ENCODE peak calls at places on chromosome 1, in six cellular contexts. G is fibroblast of lung, P is OCI-LY7, H is hepatic stellate cell, R is sigmoid colon, O is GM03348. C is an unnamed sample.

GRCh38 chr1:109887271-109887670 is 23.4 kb upstream of the CSF1 start:
- DNase-seq in G (no peak), P (no peak), H (no peak), R (no peak), O (no peak), C (no peak)

GRCh38 chr1:19087737-19088594 is 122.1 kb downstream of the UBR4 start:
- DNase-seq in G (no peak), P (no peak), H (no peak), R (no peak), O (no peak), C (no peak)

GRCh38 chr1:12617901-12618660 is at the start of gene DHRS3:
- DNase-seq in G (peak), P (no peak), H (no peak), R (peak), O (peak), C (peak)

GRCh38 chr1:110283677-110284076 is 55.5 kb upstream of the RBM15 start:
- DNase-seq in G (peak), P (no peak), H (peak), R (no peak), O (no peak), C (no peak)

GRCh38 chr1:100485855-100486258 is 52.1 kb upstream of the GPR88 start:
- DNase-seq in G (no peak), P (no peak), H (no peak), R (no peak), O (no peak), C (no peak)

GRCh38 chr1:66729130-66729922 is 22.9 kb upstream of the DYNLT5 start:
- DNase-seq in G (no peak), P (no peak), H (no peak), R (no peak), O (no peak), C (no peak)

GRCh38 chr1:201335174-201335870 is 42.2 kb downstream of the TNNT2 start:
- DNase-seq in G (no peak), P (no peak), H (no peak), R (peak), O (no peak), C (no peak)

GRCh38 chr1:234777850-234778214 is 167.9 kb upstream of the IRF2BP2 start:
- DNase-seq in G (no peak), P (no peak), H (no peak), R (no peak), O (no peak), C (no peak)

GRCh38 chr1:83497563-83497962 is 501.4 kb downstream of the TTLL7 start:
- DNase-seq in G (no peak), P (no peak), H (peak), R (no peak), O (no peak), C (no peak)

GRCh38 chr1:110765640-110766335 is 91.0 kb upstream of the KCNA3 start:
- DNase-seq in G (peak), P (peak), H (peak), R (no peak), O (peak), C (no peak)

GRCh38 chr1:16446116-16446515 is 5.6 kb downstream of the NECAP2 start:
- DNase-seq in G (no peak), P (no peak), H (no peak), R (no peak), O (no peak), C (no peak)